ENCODE peak calls at places on chromosomes 6 and 20, in four cellular contexts. B, R, G and H are unnamed samples.

GRCh38 chr6:8063762-8064637 is at the start of gene BLOC1S5:
- DNase-seq in G (peak; percentile 97), B (peak; percentile 97), R (peak; percentile 92), H (peak; percentile 87)

GRCh38 chr6:154582696-154583095 is 72.2 kb upstream of the CNKSR3 start:
- DNase-seq in R (no peak), B (no peak), G (no peak), H (no peak)

GRCh38 chr20:43700627-43701026 is 26.2 kb downstream of the GTSF1L start:
- DNase-seq in R (no peak), G (no peak), B (no peak), H (no peak)

GRCh38 chr6:30508890-30509736 is 19.8 kb downstream of the HLA-E start:
- DNase-seq in G (peak; percentile 43), R (no peak), B (peak; percentile 51), H (no peak)

GRCh38 chr20:37526238-37526838 is 1.3 kb downstream of the BLCAP start:
- DNase-seq in B (peak; percentile 52), G (peak; percentile 58), R (no peak), H (no peak)

GRCh38 chr6:42547407-42548329 is 16.2 kb upstream of the UBR2 start:
- DNase-seq in R (peak; percentile 86), B (peak; percentile 73), G (peak; percentile 81), H (peak; percentile 75)

GRCh38 chr6:112466378-112467151 is 119.4 kb downstream of the RFPL4B start:
- DNase-seq in R (no peak), G (peak; percentile 49), B (peak; percentile 69), H (no peak)

GRCh38 chr6:36436466-36436865 is 6.2 kb downstream of the PXT1 start:
- DNase-seq in B (peak; percentile 83), G (peak; percentile 75), R (no peak), H (no peak)

GRCh38 chr6:57021086-57021720 is 25.3 kb upstream of the KIAA1586 start:
- DNase-seq in B (peak; percentile 64), R (no peak), G (peak; percentile 74), H (no peak)

GRCh38 chr20:2206957-2207769 is 88.6 kb upstream of the TGM3 start:
- DNase-seq in G (peak; percentile 57), R (peak; percentile 26), B (peak; percentile 28), H (peak; percentile 56)

GRCh38 chr20:48294942-48295341 is 509.7 kb upstream of the SULF2 start:
- DNase-seq in R (no peak), B (no peak), G (no peak), H (no peak)

GRCh38 chr20:41632896-41633295 is 14.7 kb upstream of the CHD6 start:
- DNase-seq in R (no peak), G (peak; percentile 79), B (peak; percentile 52), H (no peak)

GRCh38 chr6:99802396-99803031 is 191.5 kb downstream of the MCHR2 start:
- DNase-seq in R (no peak), G (no peak), B (no peak), H (no peak)
- TF ChIP-seq CTCF in R (no peak), G (no peak), B (no peak), H (no peak)

DNA sequence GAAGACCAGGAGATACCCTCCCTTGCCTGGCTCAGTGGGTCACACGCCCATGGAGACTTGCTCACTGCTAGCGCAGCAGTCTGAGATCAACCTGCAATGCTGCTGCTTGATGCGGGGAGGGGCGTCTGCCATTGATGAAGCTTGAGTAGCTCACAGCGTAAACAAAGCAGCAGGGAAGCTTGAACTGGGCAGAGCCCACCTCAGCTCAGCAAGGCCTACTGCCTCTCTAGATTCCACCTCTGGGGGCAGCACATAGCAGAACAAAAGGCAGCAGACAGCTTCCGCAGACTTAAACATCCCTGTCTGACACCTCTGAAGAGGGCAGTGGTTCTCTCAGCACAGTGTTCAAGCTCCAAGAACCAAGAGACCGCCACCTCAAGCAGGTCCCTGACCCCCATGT is 271.3 kb downstream of the ESR1 start:
- DNase-seq in G (no peak), B (no peak), R (no peak), H (no peak)
- TF ChIP-seq CTCF in G (no peak), B (no peak), R (no peak), H (no peak)

GRCh38 chr20:59222982-59223610 is 59.5 kb downstream of the ZNF831 start:
- DNase-seq in B (no peak), G (no peak), R (no peak), H (no peak)
- TF ChIP-seq CTCF in B (no peak), G (peak; percentile 4), R (no peak), H (no peak)

DNA sequence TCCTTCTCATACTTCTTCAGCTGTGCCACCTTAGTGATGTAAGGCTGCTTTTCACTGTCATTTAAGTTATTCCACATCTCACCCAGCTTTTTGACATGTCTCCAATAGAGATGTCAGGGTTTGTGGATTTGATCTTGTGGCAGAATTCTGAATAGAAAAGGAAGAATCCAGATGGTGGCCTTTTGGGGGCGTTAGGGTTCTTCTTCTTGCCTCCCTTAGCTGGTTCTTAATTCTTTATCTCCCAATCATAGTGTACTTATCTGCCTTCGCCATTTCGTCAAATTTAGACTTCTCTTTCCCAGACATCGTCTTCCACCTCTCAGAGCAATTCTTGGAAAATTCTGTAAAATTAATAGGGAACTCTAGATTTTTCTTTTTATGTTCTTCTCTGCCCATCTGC is 422.9 kb downstream of the GJA1 start:
- DNase-seq in R (no peak), B (no peak), G (no peak), H (no peak)
- TF ChIP-seq CTCF in R (no peak), B (no peak), G (no peak), H (no peak)

GRCh38 chr6:132596201-132596600 is 6.7 kb upstream of the TAAR5 start:
- DNase-seq in G (no peak), R (no peak), B (no peak), H (no peak)

GRCh38 chr6:132598473-132598872 is 8.9 kb upstream of the TAAR5 start:
- DNase-seq in B (no peak), R (no peak), G (no peak), H (no peak)
- TF ChIP-seq CTCF in B (no peak), R (no peak), G (no peak), H (no peak)

GRCh38 chr6:55543633-55544309 is 35.2 kb downstream of the HMGCLL1 start:
- DNase-seq in G (no peak), B (no peak), R (no peak), H (no peak)
- TF ChIP-seq CTCF in G (peak; percentile 7), B (no peak), R (no peak), H (no peak)

GRCh38 chr6:149237464-149237863 is 80.0 kb upstream of the TAB2 start:
- DNase-seq in R (no peak), G (no peak), B (no peak), H (no peak)
- TF ChIP-seq CTCF in R (no peak), G (no peak), B (no peak), H (no peak)

DNA sequence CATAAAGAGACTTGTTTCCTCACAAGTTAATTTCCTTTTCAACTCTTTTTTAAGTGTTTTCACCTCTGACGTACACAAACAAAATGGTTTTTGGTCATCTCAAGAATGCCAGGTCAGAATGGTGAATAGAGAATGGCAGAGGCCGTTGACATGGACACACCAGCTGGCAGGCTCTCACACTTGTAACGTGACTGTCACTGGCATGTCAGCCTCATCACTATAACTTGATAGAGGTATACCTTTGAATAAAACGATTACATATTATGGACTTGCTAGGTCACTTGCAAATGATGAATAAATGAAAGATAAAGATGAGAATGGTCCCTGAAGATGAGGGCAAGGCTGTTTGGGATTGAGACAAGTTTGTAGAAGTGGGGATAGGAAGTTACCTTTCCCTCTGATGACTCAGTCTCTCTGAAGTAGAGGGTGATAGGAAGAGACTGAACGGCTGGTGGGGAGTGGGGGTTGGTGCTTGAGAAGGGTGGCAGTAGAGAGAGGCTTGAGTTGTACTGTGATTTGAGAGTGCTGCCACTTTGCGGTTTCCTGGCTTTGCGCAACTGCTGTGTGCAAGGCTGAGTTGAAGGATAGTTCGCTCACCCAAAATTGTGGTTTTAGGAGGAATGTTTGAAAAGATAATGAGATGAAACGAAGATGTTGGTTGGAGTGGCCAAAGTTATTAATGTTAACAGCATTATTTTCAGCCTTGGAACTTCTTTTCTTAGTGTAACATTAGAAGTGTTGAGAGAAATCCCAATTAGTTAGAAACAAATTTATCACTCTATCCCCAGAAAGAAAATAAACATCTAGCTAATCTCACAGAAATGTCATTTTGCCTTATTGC is 30.3 kb downstream of the TBPL1 start:
- DNase-seq in R (peak; percentile 19), G (peak; percentile 47), B (peak; percentile 53), H (no peak)
- TF ChIP-seq CTCF in R (peak; percentile 22), G (no peak), B (no peak), H (no peak)

GRCh38 chr6:106509420-106510089 is 119.7 kb downstream of the RTN4IP1 start:
- DNase-seq in R (no peak), B (no peak), G (no peak), H (no peak)
- TF ChIP-seq CTCF in R (no peak), B (no peak), G (peak; percentile 12), H (no peak)